ENCODE peak calls at places on chromosomes 6 and 20, in ten cellular contexts. One of them, this sample, is unnamed.

GRCh38 chr6:905541-905940 is 212.6 kb upstream of the EXOC2 start:
- DNase-seq in GM10248: no peak
- DNase-seq in HFF-Myc: no peak
- DNase-seq in fibroblast of lung: no peak
- DNase-seq in IMR-90: no peak
- DNase-seq in heart left ventricle: no peak
- DNase-seq in progenitor cell of endocrine pancreas: no peak
- DNase-seq in astrocyte: no peak
- DNase-seq in WTC11: no peak
- DNase-seq in pancreas: no peak
- DNase-seq in this sample: no peak

GRCh38 chr6:67908377-67908776 is 726.7 kb upstream of the ADGRB3 start:
- DNase-seq in GM10248: no peak
- DNase-seq in HFF-Myc: no peak
- DNase-seq in fibroblast of lung: no peak
- DNase-seq in IMR-90: no peak
- DNase-seq in heart left ventricle: no peak
- DNase-seq in progenitor cell of endocrine pancreas: no peak
- DNase-seq in astrocyte: no peak
- DNase-seq in WTC11: no peak
- DNase-seq in pancreas: no peak
- DNase-seq in this sample: no peak

GRCh38 chr6:53342210-53342609 is 6.5 kb downstream of the ELOVL5 start:
- DNase-seq in GM10248: no peak
- DNase-seq in HFF-Myc: no peak
- DNase-seq in fibroblast of lung: no peak
- DNase-seq in IMR-90: no peak
- DNase-seq in heart left ventricle: no peak
- DNase-seq in progenitor cell of endocrine pancreas: no peak
- DNase-seq in astrocyte: no peak
- DNase-seq in WTC11: no peak
- DNase-seq in pancreas: no peak
- DNase-seq in this sample: no peak

GRCh38 chr6:73565767-73566485 is 45.1 kb upstream of the EEF1A1 start:
- DNase-seq in GM10248: no peak
- DNase-seq in HFF-Myc: no peak
- DNase-seq in fibroblast of lung: peak; percentile 72
- DNase-seq in IMR-90: peak; percentile 15
- DNase-seq in heart left ventricle: no peak
- DNase-seq in progenitor cell of endocrine pancreas: no peak
- DNase-seq in astrocyte: peak; percentile 56
- DNase-seq in WTC11: peak; percentile 51
- DNase-seq in pancreas: no peak
- DNase-seq in this sample: no peak

GRCh38 chr6:105981002-105981887 is 104.9 kb upstream of the PRDM1 start:
- DNase-seq in GM10248: peak; percentile 25
- DNase-seq in HFF-Myc: no peak
- DNase-seq in fibroblast of lung: peak; percentile 33
- DNase-seq in IMR-90: no peak
- DNase-seq in heart left ventricle: peak; percentile 34
- DNase-seq in progenitor cell of endocrine pancreas: no peak
- DNase-seq in astrocyte: no peak
- DNase-seq in WTC11: peak; percentile 72
- DNase-seq in pancreas: no peak
- DNase-seq in this sample: no peak

GRCh38 chr6:155340464-155341129 is 26.3 kb upstream of the TFB1M start:
- DNase-seq in GM10248: no peak
- DNase-seq in HFF-Myc: no peak
- DNase-seq in fibroblast of lung: peak; percentile 68
- DNase-seq in IMR-90: peak; percentile 61
- DNase-seq in heart left ventricle: no peak
- DNase-seq in progenitor cell of endocrine pancreas: no peak
- DNase-seq in astrocyte: peak; percentile 62
- DNase-seq in WTC11: no peak
- DNase-seq in pancreas: no peak
- DNase-seq in this sample: peak; percentile 35

GRCh38 chr6:138734585-138734984 is 39.0 kb upstream of the CCDC28A start:
- DNase-seq in GM10248: no peak
- DNase-seq in HFF-Myc: no peak
- DNase-seq in fibroblast of lung: no peak
- DNase-seq in IMR-90: no peak
- DNase-seq in heart left ventricle: no peak
- DNase-seq in progenitor cell of endocrine pancreas: no peak
- DNase-seq in astrocyte: no peak
- DNase-seq in WTC11: no peak
- DNase-seq in pancreas: no peak
- DNase-seq in this sample: no peak

GRCh38 chr20:20435453-20435852 is 67.5 kb downstream of the INSM1 start:
- DNase-seq in GM10248: no peak
- DNase-seq in HFF-Myc: no peak
- DNase-seq in fibroblast of lung: no peak
- DNase-seq in IMR-90: no peak
- DNase-seq in heart left ventricle: no peak
- DNase-seq in progenitor cell of endocrine pancreas: no peak
- DNase-seq in astrocyte: no peak
- DNase-seq in WTC11: no peak
- DNase-seq in pancreas: no peak
- DNase-seq in this sample: no peak

GRCh38 chr6:137734875-137735182 is 132.2 kb upstream of the TNFAIP3 start:
- DNase-seq in GM10248: no peak
- DNase-seq in HFF-Myc: no peak
- DNase-seq in fibroblast of lung: no peak
- DNase-seq in IMR-90: no peak
- DNase-seq in heart left ventricle: no peak
- DNase-seq in progenitor cell of endocrine pancreas: no peak
- DNase-seq in astrocyte: no peak
- DNase-seq in WTC11: no peak
- DNase-seq in pancreas: no peak
- DNase-seq in this sample: no peak

GRCh38 chr6:39812853-39813533 is 20.8 kb downstream of the DAAM2 start:
- DNase-seq in GM10248: no peak
- DNase-seq in HFF-Myc: peak; percentile 83
- DNase-seq in fibroblast of lung: peak; percentile 93
- DNase-seq in IMR-90: peak; percentile 68
- DNase-seq in heart left ventricle: no peak
- DNase-seq in progenitor cell of endocrine pancreas: no peak
- DNase-seq in astrocyte: peak; percentile 93
- DNase-seq in WTC11: no peak
- DNase-seq in pancreas: no peak
- DNase-seq in this sample: peak; percentile 79

GRCh38 chr6:82568290-82568993 is 204.8 kb downstream of the TPBG start:
- DNase-seq in GM10248: no peak
- DNase-seq in HFF-Myc: no peak
- DNase-seq in fibroblast of lung: no peak
- DNase-seq in IMR-90: no peak
- DNase-seq in heart left ventricle: no peak
- DNase-seq in progenitor cell of endocrine pancreas: no peak
- DNase-seq in astrocyte: no peak
- DNase-seq in WTC11: no peak
- DNase-seq in pancreas: no peak
- DNase-seq in this sample: no peak

GRCh38 chr6:106411643-106412200 is 51.2 kb downstream of the CRYBG1 start:
- DNase-seq in GM10248: no peak
- DNase-seq in HFF-Myc: no peak
- DNase-seq in fibroblast of lung: no peak
- DNase-seq in IMR-90: no peak
- DNase-seq in heart left ventricle: no peak
- DNase-seq in progenitor cell of endocrine pancreas: no peak
- DNase-seq in astrocyte: no peak
- DNase-seq in WTC11: peak; percentile 29
- DNase-seq in pancreas: peak; percentile 30
- DNase-seq in this sample: no peak

GRCh38 chr6:169800116-169800667 is 48.8 kb downstream of the ERMARD start:
- DNase-seq in GM10248: no peak
- DNase-seq in HFF-Myc: no peak
- DNase-seq in fibroblast of lung: no peak
- DNase-seq in IMR-90: no peak
- DNase-seq in heart left ventricle: no peak
- DNase-seq in progenitor cell of endocrine pancreas: no peak
- DNase-seq in astrocyte: no peak
- DNase-seq in WTC11: no peak
- DNase-seq in pancreas: no peak
- DNase-seq in this sample: no peak

GRCh38 chr6:47319382-47319781 is 9.7 kb upstream of the TNFRSF21 start:
- DNase-seq in GM10248: no peak
- DNase-seq in HFF-Myc: no peak
- DNase-seq in fibroblast of lung: no peak
- DNase-seq in IMR-90: no peak
- DNase-seq in heart left ventricle: no peak
- DNase-seq in progenitor cell of endocrine pancreas: no peak
- DNase-seq in astrocyte: no peak
- DNase-seq in WTC11: no peak
- DNase-seq in pancreas: no peak
- DNase-seq in this sample: no peak

GRCh38 chr6:105781248-105781647 is 304.9 kb upstream of the PRDM1 start:
- DNase-seq in GM10248: no peak
- DNase-seq in HFF-Myc: no peak
- DNase-seq in fibroblast of lung: no peak
- DNase-seq in IMR-90: no peak
- DNase-seq in heart left ventricle: no peak
- DNase-seq in progenitor cell of endocrine pancreas: no peak
- DNase-seq in astrocyte: no peak
- DNase-seq in WTC11: no peak
- DNase-seq in pancreas: no peak
- DNase-seq in this sample: no peak

GRCh38 chr20:19026121-19026878 is 186.1 kb upstream of the SLC24A3 start:
- DNase-seq in GM10248: peak; percentile 73
- DNase-seq in HFF-Myc: no peak
- DNase-seq in fibroblast of lung: no peak
- DNase-seq in IMR-90: no peak
- DNase-seq in heart left ventricle: peak; percentile 75
- DNase-seq in progenitor cell of endocrine pancreas: no peak
- DNase-seq in astrocyte: no peak
- DNase-seq in WTC11: no peak
- DNase-seq in pancreas: no peak
- DNase-seq in this sample: no peak

GRCh38 chr20:34516874-34517542 is 786 bp downstream of the DYNLRB1 start:
- DNase-seq in GM10248: peak; percentile 54
- DNase-seq in HFF-Myc: no peak
- DNase-seq in fibroblast of lung: no peak
- DNase-seq in IMR-90: no peak
- DNase-seq in heart left ventricle: no peak
- DNase-seq in progenitor cell of endocrine pancreas: no peak
- DNase-seq in astrocyte: no peak
- DNase-seq in WTC11: no peak
- DNase-seq in pancreas: no peak
- DNase-seq in this sample: no peak
- TF ChIP-seq CTCF in GM10248: no peak
- TF ChIP-seq CTCF in HFF-Myc: no peak
- TF ChIP-seq CTCF in fibroblast of lung: no peak
- TF ChIP-seq CTCF in IMR-90: no peak
- TF ChIP-seq CTCF in heart left ventricle: no peak
- TF ChIP-seq CTCF in progenitor cell of endocrine pancreas: no peak
- TF ChIP-seq CTCF in astrocyte: no peak
- TF ChIP-seq CTCF in WTC11: no peak
- TF ChIP-seq CTCF in pancreas: no peak
- TF ChIP-seq CTCF in this sample: no peak

GRCh38 chr6:132816665-132817064 is 2.3 kb downstream of the RPS12 start:
- DNase-seq in GM10248: no peak
- DNase-seq in HFF-Myc: no peak
- DNase-seq in fibroblast of lung: no peak
- DNase-seq in IMR-90: no peak
- DNase-seq in heart left ventricle: no peak
- DNase-seq in progenitor cell of endocrine pancreas: no peak
- DNase-seq in astrocyte: no peak
- DNase-seq in WTC11: no peak
- DNase-seq in pancreas: no peak
- DNase-seq in this sample: no peak
- TF ChIP-seq CTCF in GM10248: no peak
- TF ChIP-seq CTCF in HFF-Myc: no peak
- TF ChIP-seq CTCF in fibroblast of lung: no peak
- TF ChIP-seq CTCF in IMR-90: no peak
- TF ChIP-seq CTCF in heart left ventricle: no peak
- TF ChIP-seq CTCF in progenitor cell of endocrine pancreas: no peak
- TF ChIP-seq CTCF in astrocyte: no peak
- TF ChIP-seq CTCF in WTC11: no peak
- TF ChIP-seq CTCF in pancreas: no peak
- TF ChIP-seq CTCF in this sample: no peak

GRCh38 chr6:103854059-103854458 is 1005.7 kb downstream of the HACE1 start:
- DNase-seq in GM10248: no peak
- DNase-seq in HFF-Myc: no peak
- DNase-seq in fibroblast of lung: no peak
- DNase-seq in IMR-90: no peak
- DNase-seq in heart left ventricle: no peak
- DNase-seq in progenitor cell of endocrine pancreas: no peak
- DNase-seq in astrocyte: no peak
- DNase-seq in WTC11: no peak
- DNase-seq in pancreas: no peak
- DNase-seq in this sample: no peak
- TF ChIP-seq CTCF in GM10248: no peak
- TF ChIP-seq CTCF in HFF-Myc: no peak
- TF ChIP-seq CTCF in fibroblast of lung: no peak
- TF ChIP-seq CTCF in IMR-90: no peak
- TF ChIP-seq CTCF in heart left ventricle: no peak
- TF ChIP-seq CTCF in progenitor cell of endocrine pancreas: no peak
- TF ChIP-seq CTCF in astrocyte: no peak
- TF ChIP-seq CTCF in WTC11: no peak
- TF ChIP-seq CTCF in pancreas: no peak
- TF ChIP-seq CTCF in this sample: no peak

GRCh38 chr20:40241944-40242343 is 447.1 kb downstream of the MAFB start:
- DNase-seq in GM10248: no peak
- DNase-seq in HFF-Myc: no peak
- DNase-seq in fibroblast of lung: no peak
- DNase-seq in IMR-90: no peak
- DNase-seq in heart left ventricle: no peak
- DNase-seq in progenitor cell of endocrine pancreas: no peak
- DNase-seq in astrocyte: no peak
- DNase-seq in WTC11: no peak
- DNase-seq in pancreas: no peak
- DNase-seq in this sample: no peak
- TF ChIP-seq CTCF in GM10248: no peak
- TF ChIP-seq CTCF in HFF-Myc: no peak
- TF ChIP-seq CTCF in fibroblast of lung: no peak
- TF ChIP-seq CTCF in IMR-90: no peak
- TF ChIP-seq CTCF in heart left ventricle: no peak
- TF ChIP-seq CTCF in progenitor cell of endocrine pancreas: no peak
- TF ChIP-seq CTCF in astrocyte: no peak
- TF ChIP-seq CTCF in WTC11: no peak
- TF ChIP-seq CTCF in pancreas: no peak
- TF ChIP-seq CTCF in this sample: no peak

This sample was measured in AG09309.